ENCODE peak calls at places on chromosomes 1 and 21, in four cellular contexts. Z, Q, X and V are unnamed samples.

GRCh38 chr1:157147037-157147436 is 8.8 kb upstream of the ETV3 start:
- DNase-seq in Q (no peak), X (no peak), Z (no peak), V (no peak)

GRCh38 chr1:167501513-167502191 is 16.7 kb downstream of the CD247 start:
- DNase-seq in Z (no peak), Q (no peak), X (no peak), V (no peak)

GRCh38 chr1:152047954-152048640 is 11.3 kb upstream of the S100A11 start:
- DNase-seq in Q (peak), Z (peak), X (peak), V (peak)

GRCh38 chr1:1959840-1960479 is 40.9 kb upstream of the TMEM52 start:
- DNase-seq in X (peak), Z (peak), Q (peak), V (peak)

GRCh38 chr1:107123741-107124140 is 17.1 kb upstream of the NTNG1 start:
- DNase-seq in Q (no peak), X (no peak), Z (no peak), V (no peak)

GRCh38 chr21:43347461-43347860 is 79.5 kb downstream of the SIK1 start:
- DNase-seq in Q (no peak), Z (no peak), X (no peak), V (no peak)

GRCh38 chr1:8051650-8052049 is 25.5 kb upstream of the ERRFI1 start:
- DNase-seq in X (no peak), Q (no peak), Z (no peak), V (no peak)

GRCh38 chr1:56502700-56503245 is 76.6 kb downstream of the PLPP3 start:
- DNase-seq in Z (peak), Q (peak), X (no peak), V (peak)

GRCh38 chr1:242523968-242524570 is 428 bp downstream of the PLD5 start:
- DNase-seq in Z (peak), Q (peak), X (no peak), V (peak)

GRCh38 chr1:198529414-198529813 is 11.1 kb downstream of the ATP6V1G3 start:
- DNase-seq in X (no peak), Q (peak), Z (peak), V (peak)

GRCh38 chr1:46057781-46058180 is 74.6 kb downstream of the PIK3R3 start:
- DNase-seq in Z (no peak), X (no peak), Q (no peak), V (no peak)